ENCODE peak calls at places on chromosomes 2 and 18, in four cellular contexts. A is mesendoderm, V is left lobe of liver, G is astrocyte of the spinal cord. H is an unnamed sample.

GRCh38 chr2:98598781-98599428 is 9.4 kb downstream of the COA5 start:
- DNase-seq in V (no peak), G (peak; percentile 25), A (no peak), H (no peak)

GRCh38 chr2:28543316-28544068 is 47.6 kb downstream of the PLB1 start:
- DNase-seq in G (peak; percentile 56), V (no peak), A (peak; percentile 82), H (peak; percentile 43)

GRCh38 chr2:74690571-74690970 is 36.5 kb downstream of the SEMA4F start:
- DNase-seq in A (peak; percentile 63), V (no peak), G (peak; percentile 63), H (peak; percentile 56)

GRCh38 chr2:105237045-105237765 is 4.3 kb upstream of the GPR45 start:
- DNase-seq in A (no peak), G (no peak), V (no peak), H (no peak)

GRCh38 chr2:10400568-10400977 is 47.6 kb downstream of the ODC1 start:
- DNase-seq in A (no peak), G (no peak), V (no peak), H (no peak)

GRCh38 chr2:201661366-201661765 is 18.1 kb upstream of the TMEM237 start:
- DNase-seq in V (no peak), A (no peak), G (no peak), H (no peak)

GRCh38 chr2:2647156-2647555 is 316.1 kb upstream of the MYT1L start:
- DNase-seq in V (peak; percentile 22), A (no peak), G (peak; percentile 14), H (no peak)

GRCh38 chr2:25041307-25041927 is 459 bp upstream of the EFR3B start:
- DNase-seq in A (peak; percentile 84), V (peak; percentile 70), G (peak; percentile 32), H (peak; percentile 89)

GRCh38 chr2:63888490-63889402 is 47.0 kb downstream of the UGP2 start:
- DNase-seq in G (peak; percentile 49), V (peak; percentile 51), A (peak; percentile 85), H (peak; percentile 58)

GRCh38 chr2:85310330-85310729 is 17.5 kb downstream of the TGOLN2 start:
- DNase-seq in A (peak; percentile 65), G (no peak), V (no peak), H (no peak)

GRCh38 chr2:75558786-75559428 is 1.8 kb downstream of the EVA1A start:
- DNase-seq in V (no peak), A (no peak), G (peak; percentile 15), H (no peak)

GRCh38 chr2:125405816-125406215 is 1250.1 kb upstream of the GYPC start:
- DNase-seq in A (peak; percentile 84), G (peak; percentile 92), V (no peak), H (no peak)

GRCh38 chr2:173978447-173978846 is 13.3 kb upstream of the SP3 start:
- DNase-seq in G (no peak), A (no peak), V (no peak), H (no peak)

GRCh38 chr2:195395351-195395750 is 261.7 kb upstream of the SLC39A10 start:
- DNase-seq in A (peak; percentile 8), G (no peak), V (no peak), H (no peak)

GRCh38 chr2:170467568-170468422 is 247.3 kb upstream of the SP5 start:
- DNase-seq in G (no peak), V (no peak), A (peak; percentile 65), H (no peak)

GRCh38 chr2:209682646-209683045 is 89.0 kb upstream of the UNC80 start:
- DNase-seq in A (no peak), G (no peak), V (no peak), H (peak; percentile 79)

GRCh38 chr2:169512525-169512924 is 3.0 kb downstream of the KLHL41 start:
- DNase-seq in G (peak; percentile 12), A (no peak), V (no peak), H (no peak)

GRCh38 chr2:85308951-85309555 is 18.7 kb downstream of the TGOLN2 start:
- DNase-seq in A (no peak), G (peak; percentile 63), V (peak; percentile 73), H (peak; percentile 84)

GRCh38 chr2:122174061-122174460 is 418.6 kb downstream of the TSN start:
- DNase-seq in V (no peak), G (no peak), A (no peak), H (no peak)

GRCh38 chr18:48947102-48947501 is 3.7 kb downstream of the SMAD7 start:
- DNase-seq in A (no peak), V (no peak), G (no peak), H (no peak)

GRCh38 chr2:20421988-20422678 is 24.7 kb upstream of the RHOB start:
- DNase-seq in G (peak; percentile 87), V (peak; percentile 97), A (no peak), H (peak; percentile 6)